ENCODE peak calls at places on chromosome 5, in nine cellular contexts. F, P, A, M, R, U, G, Y and K are unnamed samples.
A peak's percentile ranks its signal among the peaks of the same experiment; 100 is the strongest.

GRCh38 chr5:54632131-54632551 is 114.6 kb downstream of the SNX18 start:
- DNase-seq in Y (no peak), P (no peak), M (no peak), F (no peak), R (no peak), A (no peak), G (peak; percentile 73), U (no peak), K (no peak)

GRCh38 chr5:10555134-10555733 is 8.6 kb upstream of the ANKRD33B start:
- DNase-seq in Y (no peak), F (no peak), U (peak; percentile 49), R (no peak), G (peak; percentile 57), P (no peak), A (no peak), M (no peak), K (no peak)

GRCh38 chr5:10493884-10494283 is 52.2 kb downstream of the ROPN1L start:
- DNase-seq in Y (no peak), U (no peak), F (no peak), R (no peak), M (no peak), P (no peak), A (no peak), G (no peak), K (no peak)

GRCh38 chr5:10762178-10762775 is 1.2 kb upstream of the DAP start:
- DNase-seq in G (peak; percentile 35), U (no peak), Y (no peak), P (no peak), M (no peak), A (no peak), F (no peak), R (no peak), K (no peak)

GRCh38 chr5:65837139-65837538 is 89.2 kb upstream of the ERBIN start:
- DNase-seq in P (no peak), F (no peak), G (peak; percentile 26), Y (no peak), M (no peak), R (no peak), A (no peak), U (peak; percentile 43), K (no peak)

GRCh38 chr5:180289433-180289832 is 2.5 kb downstream of the MAPK9 start:
- DNase-seq in F (no peak), R (no peak), Y (no peak), G (no peak), M (no peak), U (no peak), P (no peak), A (no peak), K (no peak)

GRCh38 chr5:60801406-60802090 is 42.5 kb downstream of the ELOVL7 start:
- DNase-seq in A (no peak), U (no peak), G (no peak), F (no peak), P (no peak), M (no peak), R (no peak), Y (no peak), K (no peak)

GRCh38 chr5:8912106-8912505 is 633.8 kb downstream of the SEMA5A start:
- DNase-seq in G (peak; percentile 38), R (no peak), F (no peak), A (no peak), P (no peak), U (no peak), M (no peak), Y (no peak), K (no peak)

GRCh38 chr5:4720831-4721230 is 419.3 kb upstream of the ADAMTS16 start:
- DNase-seq in G (peak; percentile 76), Y (no peak), R (no peak), P (no peak), F (no peak), U (no peak), M (no peak), A (no peak), K (no peak)

GRCh38 chr5:133825631-133826289 is 142.7 kb downstream of the C5orf15 start:
- DNase-seq in R (no peak), P (no peak), Y (no peak), F (no peak), U (no peak), G (no peak), A (no peak), M (no peak), K (no peak)

GRCh38 chr5:756865-757345 is 27.6 kb downstream of the ZDHHC11B start:
- DNase-seq in Y (no peak), G (no peak), M (no peak), A (no peak), U (no peak), R (no peak), F (no peak), P (no peak), K (no peak)

GRCh38 chr5:31397926-31398557 is 133.9 kb downstream of the DROSHA start:
- DNase-seq in G (peak; percentile 87), F (no peak), A (no peak), M (no peak), R (no peak), U (no peak), P (no peak), Y (no peak), K (no peak)

GRCh38 chr5:173039964-173040363 is 16.2 kb upstream of the CREBRF start:
- DNase-seq in R (no peak), F (no peak), U (no peak), M (no peak), A (no peak), Y (no peak), G (no peak), P (no peak), K (no peak)

GRCh38 chr5:165630211-165630866 is 2124.9 kb downstream of the MAT2B start:
- DNase-seq in U (peak; percentile 10), G (peak; percentile 9), R (no peak), A (no peak), F (peak; percentile 37), M (peak; percentile 61), P (peak; percentile 8), Y (peak; percentile 48), K (no peak)

GRCh38 chr5:16791036-16791705 is 144.9 kb downstream of the MYO10 start:
- DNase-seq in G (peak; percentile 87), A (no peak), M (peak; percentile 43), P (peak; percentile 26), Y (peak; percentile 62), U (no peak), F (no peak), R (no peak), K (no peak)

GRCh38 chr5:40679998-40680681 is 425 bp downstream of the PTGER4 start:
- DNase-seq in M (no peak), G (no peak), R (no peak), A (no peak), U (no peak), F (no peak), P (no peak), Y (no peak), K (no peak)